ENCODE peak calls at places on chromosomes 5 and 9, in five cellular contexts. S is neural progenitor cell, D is neuronal stem cell, K is OCI-LY7, E is GM23338. N is an unnamed sample.

GRCh38 chr9:4689687-4690104 is 10.3 kb downstream of the CDC37L1 start:
- DNase-seq in S (no peak), D (no peak), K (no peak), E (no peak), N (no peak)

GRCh38 chr9:80251778-80252177 is 680.0 kb downstream of the TLE4 start:
- DNase-seq in S (no peak), D (no peak), K (no peak), E (no peak), N (no peak)

GRCh38 chr5:174423538-174423937 is 300.8 kb upstream of the MSX2 start:
- DNase-seq in S (no peak), D (no peak), K (no peak), E (no peak), N (no peak)

GRCh38 chr5:150333400-150333799 is 24.1 kb upstream of the TCOF1 start:
- DNase-seq in S (no peak), D (no peak), K (no peak), E (no peak), N (no peak)

GRCh38 chr5:149855371-149855770 is 89.2 kb downstream of the PDE6A start:
- DNase-seq in S (no peak), D (no peak), K (no peak), E (no peak), N (no peak)

GRCh38 chr5:164346785-164347630 is 841.6 kb downstream of the MAT2B start:
- DNase-seq in S (no peak), D (no peak), K (no peak), E (no peak), N (no peak)

GRCh38 chr9:5040730-5041389 is 55.8 kb downstream of the JAK2 start:
- DNase-seq in S (no peak), D (no peak), K (no peak), E (no peak), N (no peak)

GRCh38 chr5:107687937-107688336 is 17.2 kb upstream of the EFNA5 start:
- DNase-seq in S (no peak), D (no peak), K (no peak), E (no peak), N (no peak)

GRCh38 chr9:135533093-135533492 is 11.9 kb downstream of the LCN1 start:
- DNase-seq in S (no peak), D (no peak), K (peak; percentile 6), E (no peak), N (no peak)

GRCh38 chr5:43772601-43773031 is 169.6 kb downstream of the NNT start:
- DNase-seq in S (no peak), D (no peak), K (no peak), E (no peak), N (no peak)

GRCh38 chr9:72839140-72839539 is 113.7 kb downstream of the ALDH1A1 start:
- DNase-seq in S (no peak), D (no peak), K (no peak), E (no peak), N (no peak)

GRCh38 chr5:173103411-173103810 is 40.9 kb upstream of the BNIP1 start:
- DNase-seq in S (no peak), D (no peak), K (no peak), E (no peak), N (peak; percentile 28)

GRCh38 chr5:38672059-38672791 is 115.8 kb upstream of the LIFR start:
- DNase-seq in S (no peak), D (no peak), K (no peak), E (no peak), N (no peak)

GRCh38 chr5:159017787-159018186 is 81.9 kb downstream of the EBF1 start:
- DNase-seq in S (no peak), D (no peak), K (no peak), E (peak; percentile 70), N (no peak)

GRCh38 chr5:139955616-139956283 is 87.3 kb downstream of the NRG2 start:
- DNase-seq in S (peak; percentile 36), D (no peak), K (no peak), E (peak; percentile 28), N (no peak)
- H3K4me2 ChIP-seq in S (no peak overlapping the region), D (no peak overlapping the region), K (no peak overlapping the region), E (peak overlapping the region; percentile 42), N (no peak overlapping the region)

DNA sequence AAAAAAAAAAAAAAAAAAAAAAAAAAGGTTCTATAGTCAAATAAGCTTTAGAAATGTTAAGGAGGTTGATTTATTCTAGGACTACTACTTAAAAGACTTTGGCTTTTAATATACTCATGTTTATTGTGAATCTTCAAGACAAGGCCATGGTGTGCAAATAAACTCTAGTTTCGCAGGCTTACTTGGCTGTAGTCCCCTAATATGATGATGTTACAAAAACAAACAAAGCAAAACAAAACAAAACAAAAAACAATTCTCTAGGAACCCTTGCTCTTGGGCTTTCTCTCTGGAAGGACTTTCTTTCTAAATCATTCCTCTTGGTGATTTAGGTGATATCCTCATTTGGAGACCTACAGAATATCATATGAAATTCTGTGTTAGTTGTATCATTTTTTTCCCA is 172.0 kb downstream of the GDNF start:
- DNase-seq in S (no peak), D (no peak), K (no peak), E (no peak), N (no peak)
- H3K4me2 ChIP-seq in S (no peak overlapping the region), D (no peak overlapping the region), K (no peak overlapping the region), E (no peak overlapping the region), N (no peak overlapping the region)

DNA sequence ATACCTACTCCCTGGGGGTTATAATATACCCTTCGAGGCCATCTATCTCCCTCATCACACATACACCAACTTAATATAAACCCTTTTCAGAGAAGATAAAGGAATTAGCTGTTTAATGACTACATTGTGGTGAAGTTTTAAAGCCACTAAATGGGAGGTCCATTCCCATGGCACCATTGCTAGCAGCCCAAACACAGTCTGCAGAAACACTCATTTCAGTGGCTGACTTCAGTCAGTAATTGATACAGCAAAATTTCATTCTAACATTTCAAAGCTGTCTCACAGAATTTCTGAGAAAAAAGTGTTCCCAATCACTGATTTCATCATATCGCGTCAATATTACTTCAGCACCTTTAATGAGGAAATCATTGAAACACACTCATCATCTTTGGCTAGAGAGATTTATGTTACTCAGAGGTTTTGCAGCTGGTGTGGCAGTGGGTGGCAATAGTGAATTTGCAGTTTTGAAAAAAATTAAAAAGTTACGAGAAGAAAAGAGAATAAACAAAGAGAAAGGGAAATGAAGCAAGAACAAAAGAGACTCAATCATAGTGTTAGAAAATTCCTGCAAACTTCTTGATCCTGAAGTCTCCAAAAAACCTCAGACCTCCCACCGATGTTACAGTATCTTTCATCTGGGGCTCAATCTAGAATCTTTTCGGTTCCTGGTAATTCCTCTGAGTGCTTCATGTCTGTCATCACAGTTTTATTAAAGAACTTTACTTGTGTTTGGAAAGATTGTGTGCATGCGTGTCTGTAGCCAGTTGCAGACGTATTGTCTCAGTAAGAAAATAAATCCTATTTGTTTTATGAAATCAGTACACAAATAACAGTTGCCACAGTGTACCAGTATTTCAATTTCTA is 105.0 kb downstream of the ERCC6L2 start:
- DNase-seq in S (no peak), D (no peak), K (no peak), E (no peak), N (no peak)
- H3K4me2 ChIP-seq in S (peak overlapping the region; percentile 76), D (no peak overlapping the region), K (no peak overlapping the region), E (no peak overlapping the region), N (no peak overlapping the region)

DNA sequence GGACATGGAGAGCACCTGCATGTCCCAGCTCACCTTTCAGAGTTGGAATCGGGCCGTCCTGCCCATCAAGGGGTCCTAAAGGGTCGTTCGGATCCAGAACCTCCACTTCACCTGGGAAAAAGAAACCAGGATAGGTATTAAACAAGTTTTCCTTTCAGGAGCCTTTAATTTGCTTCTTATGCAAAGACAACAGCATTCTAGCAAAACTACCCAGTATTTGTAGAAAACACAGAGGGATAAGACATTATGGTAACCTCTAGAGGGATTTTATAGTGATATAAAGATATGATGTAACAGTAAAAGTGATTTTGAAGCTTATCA is 174.4 kb downstream of the ROR2 start:
- DNase-seq in S (no peak), D (no peak), K (no peak), E (no peak), N (no peak)
- H3K4me2 ChIP-seq in S (no peak overlapping the region), D (no peak overlapping the region), K (no peak overlapping the region), E (peak overlapping the region; percentile 44), N (no peak overlapping the region)

DNA sequence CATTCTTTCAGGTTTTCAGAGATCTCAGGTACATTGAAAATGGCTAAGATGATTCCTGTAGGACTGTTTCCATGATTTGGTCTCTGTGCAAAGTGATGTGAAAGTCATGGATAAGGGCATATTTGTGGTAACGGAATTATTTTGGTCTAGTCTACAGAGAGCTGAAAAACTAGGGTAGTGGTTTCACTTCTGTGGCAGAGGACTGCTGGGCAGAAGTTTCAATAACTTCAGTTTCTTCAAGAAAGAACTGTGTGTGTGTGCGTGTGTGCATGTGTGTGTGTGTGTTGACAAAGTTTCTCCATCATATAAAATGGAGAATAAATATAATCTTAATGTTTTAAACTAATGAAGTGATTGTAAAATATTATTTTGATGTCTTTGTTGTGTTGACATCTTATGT is 4.3 kb downstream of the CNOT8 start:
- DNase-seq in S (no peak), D (no peak), K (no peak), E (no peak), N (no peak)
- H3K4me2 ChIP-seq in S (no peak overlapping the region), D (no peak overlapping the region), K (peak overlapping the region; percentile 39), E (no peak overlapping the region), N (peak overlapping the region; percentile 2)

DNA sequence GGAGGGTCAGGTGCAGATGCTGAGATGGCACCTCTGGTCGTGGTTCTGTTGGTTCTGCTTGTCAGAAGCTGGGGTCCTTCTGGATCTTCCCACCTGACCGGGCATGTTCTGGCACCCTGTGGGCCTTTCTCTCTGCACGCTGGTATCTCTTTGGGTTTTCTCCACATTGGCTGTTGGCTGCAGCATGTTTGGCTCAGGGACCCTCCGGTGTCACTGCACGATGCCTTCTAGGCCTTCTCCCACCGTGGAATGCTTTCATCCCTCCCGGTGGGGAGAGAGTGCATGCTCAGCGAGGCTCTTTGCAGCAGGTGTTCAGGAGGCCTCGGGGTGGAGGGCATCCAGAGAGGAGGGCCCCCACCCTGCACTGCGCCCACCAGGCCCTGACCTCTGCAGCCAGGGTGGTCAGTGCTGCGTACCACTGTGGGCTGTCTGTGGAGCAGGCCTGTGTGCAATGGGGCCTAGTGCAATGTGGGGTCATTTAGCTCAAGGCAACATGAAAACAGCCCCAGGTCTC is 119.4 kb downstream of the WNK2 start:
- DNase-seq in S (no peak), D (no peak), K (no peak), E (no peak), N (no peak)
- H3K4me2 ChIP-seq in S (no peak overlapping the region), D (no peak overlapping the region), K (no peak overlapping the region), E (no peak overlapping the region), N (no peak overlapping the region)

GRCh38 chr9:117359910-117360309 is 54.9 kb downstream of the ASTN2 start:
- DNase-seq in S (no peak), D (no peak), K (no peak), E (no peak), N (no peak)
- H3K4me2 ChIP-seq in S (no peak overlapping the region), D (no peak overlapping the region), K (no peak overlapping the region), E (no peak overlapping the region), N (no peak overlapping the region)

DNA sequence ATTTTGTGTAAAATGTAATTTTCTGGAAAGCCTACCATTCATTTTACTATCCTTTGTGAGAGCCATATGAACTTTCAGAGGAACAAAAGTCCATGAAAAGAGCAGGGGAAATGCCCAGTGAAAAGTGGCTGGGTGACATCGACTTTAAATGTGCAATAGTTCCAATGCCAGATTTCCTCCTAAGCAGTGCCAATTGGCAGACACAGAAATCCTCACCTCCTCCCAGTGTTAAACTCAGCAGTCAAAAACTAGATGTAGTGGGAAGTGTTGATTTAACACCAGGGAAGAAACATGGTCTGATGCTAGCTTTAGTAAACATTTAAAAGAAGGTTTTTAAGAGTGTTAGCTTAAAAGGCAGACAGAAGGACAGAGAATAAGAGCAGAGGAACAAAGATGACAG is 2055.2 kb downstream of the MAT2B start:
- DNase-seq in S (no peak), D (no peak), K (no peak), E (no peak), N (no peak)
- H3K4me2 ChIP-seq in S (no peak overlapping the region), D (no peak overlapping the region), K (no peak overlapping the region), E (no peak overlapping the region), N (no peak overlapping the region)

N was measured in Karpas-422.